ENCODE peak calls at places on chromosomes 2 and 18, in five cellular contexts. W, Z, Y, M and R are unnamed samples.

GRCh38 chr2:105544591-105545377 is 145.9 kb upstream of the FHL2 start:
- DNase-seq in W (no peak), Z (no peak), Y (no peak), M (no peak), R (no peak)

GRCh38 chr2:28662468-28663095 is 89.0 kb upstream of the PPP1CB start:
- DNase-seq in W (no peak), Z (peak; percentile 78), Y (no peak), M (peak; percentile 81), R (peak; percentile 91)

GRCh38 chr18:47191956-47192355 is 15.8 kb upstream of the IER3IP1 start:
- DNase-seq in W (no peak), Z (no peak), Y (no peak), M (peak; percentile 32), R (no peak)

GRCh38 chr18:48032876-48033769 is 102.7 kb upstream of the SMAD2 start:
- DNase-seq in W (no peak), Z (no peak), Y (peak; percentile 11), M (peak; percentile 53), R (peak; percentile 18)

GRCh38 chr18:9117980-9118841 is 15.7 kb downstream of the NDUFV2 start:
- DNase-seq in W (no peak), Z (no peak), Y (no peak), M (no peak), R (no peak)

GRCh38 chr18:41594582-41594981 is 360.5 kb upstream of the PIK3C3 start:
- DNase-seq in W (no peak), Z (no peak), Y (no peak), M (no peak), R (no peak)

GRCh38 chr2:226766352-226767055 is 33.1 kb downstream of the IRS1 start:
- DNase-seq in W (no peak), Z (no peak), Y (no peak), M (peak; percentile 80), R (no peak)

GRCh38 chr2:76861708-76862107 is 660.5 kb downstream of the LRRTM4 start:
- DNase-seq in W (no peak), Z (no peak), Y (no peak), M (no peak), R (no peak)

GRCh38 chr18:29874519-29875098 is 1167.9 kb downstream of the DSC3 start:
- DNase-seq in W (peak; percentile 5), Z (no peak), Y (no peak), M (peak; percentile 20), R (no peak)

GRCh38 chr2:171703574-171704347 is 16.5 kb downstream of the DYNC1I2 start:
- DNase-seq in W (peak; percentile 56), Z (no peak), Y (no peak), M (peak; percentile 56), R (no peak)

GRCh38 chr18:35923939-35924338 is 48.5 kb upstream of the RMP24 start:
- DNase-seq in W (no peak), Z (peak; percentile 82), Y (no peak), M (no peak), R (no peak)

GRCh38 chr18:24187049-24187448 is 48.2 kb downstream of the CABYR start:
- DNase-seq in W (no peak), Z (no peak), Y (no peak), M (no peak), R (no peak)

GRCh38 chr2:3585239-3586109 is 9.4 kb upstream of the COLEC11 start:
- DNase-seq in W (no peak), Z (no peak), Y (no peak), M (peak; percentile 95), R (peak; percentile 40)
- H3K4me3 ChIP-seq in W (no peak overlapping the region), Z (no peak overlapping the region), Y (peak overlapping the region; percentile 23), M (peak overlapping the region; percentile 20), R (peak overlapping the region; percentile 30)

DNA sequence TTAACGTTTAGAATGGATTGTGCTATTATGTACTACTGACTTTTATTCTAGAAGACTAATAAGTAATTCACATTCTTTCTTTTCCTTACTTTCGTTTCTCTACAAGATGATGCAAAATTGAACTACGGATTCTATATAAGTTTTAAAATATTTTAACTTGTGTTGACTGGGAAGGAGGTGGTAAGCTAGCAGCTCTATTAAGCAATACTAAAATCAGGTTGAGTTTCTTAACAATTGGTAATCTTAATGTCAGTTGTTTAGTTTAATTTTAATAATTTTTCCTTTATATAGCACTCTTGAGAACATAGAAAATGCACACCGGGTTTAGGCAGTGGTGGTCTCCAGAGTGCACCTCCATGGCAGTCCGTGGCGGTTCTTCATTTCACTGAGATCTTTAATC is 215.2 kb downstream of the MCFD2 start:
- DNase-seq in W (no peak), Z (no peak), Y (no peak), M (no peak), R (no peak)
- H3K27ac ChIP-seq in W (no peak overlapping the region), Z (no peak overlapping the region), Y (peak overlapping the region; percentile 92), M (peak overlapping the region; percentile 98), R (peak overlapping the region; percentile 87)

DNA sequence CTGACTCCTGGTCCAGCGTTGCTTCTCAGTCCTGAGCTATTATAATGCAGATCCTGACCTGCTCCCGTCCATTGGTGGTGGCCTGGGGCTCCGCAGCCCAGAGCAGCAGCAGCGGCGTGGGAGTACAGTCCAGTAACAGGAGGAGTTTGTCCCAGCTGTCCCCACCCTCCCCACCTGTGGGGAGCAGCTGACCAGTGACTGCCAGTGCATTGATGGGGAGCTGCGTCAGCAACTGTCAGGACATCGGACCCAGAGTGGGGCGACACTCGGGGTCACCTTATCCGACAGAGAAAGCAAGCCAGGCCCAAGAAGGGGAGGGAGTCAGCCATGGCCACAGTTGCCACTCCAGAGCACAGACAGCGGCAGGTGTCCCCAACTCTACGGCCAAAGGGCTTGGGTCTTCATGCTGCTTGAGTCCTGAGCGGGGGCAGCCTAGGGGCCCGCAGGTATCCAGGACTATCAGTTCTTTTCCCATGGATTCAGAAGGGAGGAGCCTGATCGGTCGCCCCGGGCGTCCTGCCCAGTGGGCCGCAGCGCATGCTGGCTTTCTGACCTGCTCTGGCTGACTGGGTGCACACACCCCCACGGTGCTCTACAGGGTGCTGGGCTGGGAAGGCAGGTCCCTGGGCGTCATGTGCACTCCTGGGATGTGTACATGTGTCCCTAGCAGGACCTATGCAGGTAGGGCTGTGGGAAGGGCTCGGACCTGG is 29.7 kb downstream of the DNMT3A start:
- DNase-seq in W (no peak), Z (peak; percentile 96), Y (no peak), M (no peak), R (no peak)
- H3K4me1 ChIP-seq in W (peaks cover 16% of the 10 kb centered on the region), Z (peaks cover 56% of the 10 kb centered on the region), Y (peaks cover 44% of the 10 kb centered on the region), M (peaks cover 7% of the 10 kb centered on the region), R (peaks cover 11% of the 10 kb centered on the region)

DNA sequence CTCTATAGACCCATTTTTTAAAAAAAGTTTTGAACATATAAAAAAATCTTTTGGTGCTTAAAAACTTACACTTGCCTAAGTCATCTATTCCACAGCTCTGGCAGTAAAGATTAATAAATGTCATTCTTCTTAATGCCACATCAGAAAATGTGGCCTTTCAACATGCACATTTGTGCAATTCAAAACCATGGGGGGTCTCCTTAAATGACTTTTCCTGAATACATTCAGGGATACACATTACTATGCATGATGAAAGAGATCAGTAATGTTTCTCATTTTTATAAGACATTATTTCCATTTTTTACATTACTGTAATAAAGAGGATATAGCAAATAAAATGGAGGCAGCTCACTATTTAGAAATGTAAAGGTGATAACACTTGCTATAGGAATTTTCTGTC is 142.3 kb downstream of the RBM43 start:
- DNase-seq in W (no peak), Z (no peak), Y (no peak), M (no peak), R (no peak)
- H3K4me3 ChIP-seq in W (no peak overlapping the region), Z (no peak overlapping the region), Y (no peak overlapping the region), M (no peak overlapping the region), R (no peak overlapping the region)

DNA sequence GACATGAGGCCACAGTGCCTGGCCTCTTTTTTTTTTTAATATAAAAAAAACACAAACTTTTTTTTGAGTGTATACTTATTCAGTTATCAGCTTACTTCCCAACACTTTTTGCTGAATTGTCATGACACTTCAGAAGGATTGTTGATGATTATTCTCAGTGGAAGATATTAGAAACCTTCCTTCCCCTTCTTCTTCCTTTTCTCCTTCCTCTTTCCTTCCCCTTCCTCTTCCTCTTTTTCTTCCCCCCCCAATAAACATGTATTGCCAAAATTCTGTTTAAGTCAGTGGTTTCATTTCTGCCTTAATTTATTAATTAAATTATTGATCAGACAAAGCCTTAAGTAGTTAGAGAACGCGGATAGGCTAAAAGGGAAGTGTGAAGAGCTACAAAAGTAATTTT is 2.5 kb downstream of the PIKFYVE start:
- DNase-seq in W (no peak), Z (no peak), Y (no peak), M (no peak), R (no peak)
- H3K27ac ChIP-seq in W (no peak overlapping the region), Z (no peak overlapping the region), Y (no peak overlapping the region), M (no peak overlapping the region), R (no peak overlapping the region)

DNA sequence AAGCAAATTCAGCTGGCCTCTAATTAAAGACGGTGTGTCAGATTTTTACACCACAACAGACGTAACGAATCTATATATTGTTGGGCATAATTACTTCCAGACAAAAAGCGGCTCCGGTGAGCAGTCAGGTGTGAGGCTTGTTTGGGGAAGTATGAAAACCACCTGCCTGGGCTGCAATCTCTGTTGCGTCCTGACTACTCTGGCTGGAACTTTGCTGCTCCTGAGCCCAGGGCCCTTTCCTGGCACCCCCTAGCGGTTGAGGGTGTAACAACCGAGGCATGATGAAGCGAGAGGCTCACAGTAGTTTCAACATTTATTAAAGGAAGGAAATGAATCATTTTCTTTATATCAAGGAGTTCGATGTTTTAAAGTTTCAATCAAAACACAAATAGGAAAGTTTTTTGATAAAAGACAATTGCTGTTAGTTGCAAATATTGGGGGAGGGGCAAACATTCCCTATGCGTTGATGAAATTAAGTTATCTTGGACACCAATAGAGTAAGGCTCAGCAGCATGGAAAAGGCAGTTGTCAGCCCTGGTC is 10.6 kb upstream of the ITGB6 start:
- DNase-seq in W (peak; percentile 71), Z (peak; percentile 53), Y (peak; percentile 86), M (peak; percentile 38), R (peak; percentile 37)
- H3K4me1 ChIP-seq in W (no peaks in the 10 kb centered on the region), Z (peaks cover 16% of the 10 kb centered on the region), Y (peaks cover 30% of the 10 kb centered on the region), M (peaks cover 28% of the 10 kb centered on the region), R (no peaks in the 10 kb centered on the region)

GRCh38 chr2:113899166-113899565 is 9.3 kb downstream of the ACTR3 start:
- DNase-seq in W (no peak), Z (no peak), Y (no peak), M (no peak), R (no peak)
- H3K4me3 ChIP-seq in W (no peak overlapping the region), Z (no peak overlapping the region), Y (no peak overlapping the region), M (no peak overlapping the region), R (no peak overlapping the region)